ENCODE peak calls at places on chromosomes 12 and 14, in six cellular contexts. A is pancreas; I is ovary; G is lower lobe of right lung; K is neuronal stem cell; Y is CD8-positive, alpha-beta T cell. F is an unnamed sample.

GRCh38 chr14:57293851-57294837 is 25.4 kb downstream of the AP5M1 start:
- DNase-seq in A (no peak), I (no peak), G (no peak), K (no peak), Y (no peak), F (no peak)

GRCh38 chr12:101933866-101934514 is 56.6 kb downstream of the DRAM1 start:
- DNase-seq in A (no peak), I (no peak), G (no peak), K (no peak), Y (no peak), F (peak)

GRCh38 chr14:91009501-91010152 is 50.8 kb downstream of the RPS6KA5 start:
- DNase-seq in A (no peak), I (no peak), G (no peak), K (no peak), Y (no peak), F (no peak)

GRCh38 chr12:104827587-104827986 is 130.5 kb downstream of the SLC41A2 start:
- DNase-seq in A (no peak), I (no peak), G (no peak), K (no peak), Y (no peak), F (no peak)

GRCh38 chr14:90475298-90475697 is 78.5 kb downstream of the CALM1 start:
- DNase-seq in A (no peak), I (no peak), G (no peak), K (no peak), Y (no peak), F (no peak)

GRCh38 chr14:53890611-53891091 is 66.0 kb downstream of the BMP4 start:
- DNase-seq in A (no peak), I (no peak), G (no peak), K (peak), Y (no peak), F (no peak)

GRCh38 chr14:91892918-91893527 is 25.7 kb upstream of the TC2N start:
- DNase-seq in A (no peak), I (no peak), G (no peak), K (peak), Y (no peak), F (no peak)

GRCh38 chr12:41264281-41264680 is 76.2 kb downstream of the PDZRN4 start:
- DNase-seq in A (no peak), I (no peak), G (no peak), K (no peak), Y (no peak), F (no peak)

GRCh38 chr12:76299536-76300296 is 48.5 kb downstream of the BBS10 start:
- DNase-seq in A (no peak), I (no peak), G (no peak), K (no peak), Y (no peak), F (no peak)

GRCh38 chr14:73365727-73366126 is 92.6 kb downstream of the NUMB start:
- DNase-seq in A (peak), I (no peak), G (no peak), K (no peak), Y (no peak), F (no peak)

GRCh38 chr12:104309446-104309993 is 6.0 kb downstream of the EID3 start:
- DNase-seq in A (no peak), I (no peak), G (no peak), K (no peak), Y (no peak), F (no peak)

GRCh38 chr12:3049596-3050314 is 27.4 kb upstream of the TSPAN9 start:
- DNase-seq in A (no peak), I (no peak), G (no peak), K (no peak), Y (no peak), F (no peak)

GRCh38 chr12:115740586-115741155 is 536.8 kb downstream of the MED13L start:
- DNase-seq in A (no peak), I (no peak), G (no peak), K (no peak), Y (no peak), F (no peak)

GRCh38 chr12:31265722-31266121 is 60.2 kb downstream of the SINHCAF start:
- DNase-seq in A (no peak), I (no peak), G (no peak), K (no peak), Y (no peak), F (no peak)

GRCh38 chr12:52804029-52804428 is 8.1 kb upstream of the KRT3 start:
- DNase-seq in A (no peak), I (no peak), G (no peak), K (no peak), Y (no peak), F (no peak)

GRCh38 chr14:72558721-72559120 is 335.2 kb downstream of the DPF3 start:
- DNase-seq in A (no peak), I (no peak), G (no peak), K (no peak), Y (no peak), F (peak)

GRCh38 chr14:95490127-95490526 is 26.3 kb downstream of the SYNE3 start:
- DNase-seq in A (no peak), I (no peak), G (no peak), K (no peak), Y (no peak), F (no peak)

GRCh38 chr14:85576161-85576560 is 46.2 kb downstream of the FLRT2 start:
- DNase-seq in A (no peak), I (no peak), G (no peak), K (no peak), Y (no peak), F (no peak)

GRCh38 chr12:19794116-19794515 is 354.8 kb downstream of the AEBP2 start:
- DNase-seq in A (no peak), I (no peak), G (no peak), K (no peak), Y (no peak), F (no peak)

GRCh38 chr12:132804426-132804861 is 24.2 kb downstream of the GOLGA3 start:
- DNase-seq in A (no peak), I (no peak), G (no peak), K (no peak), Y (no peak), F (no peak)

GRCh38 chr12:82223421-82223820 is 134.8 kb downstream of the CCDC59 start:
- DNase-seq in A (no peak), I (no peak), G (no peak), K (no peak), Y (no peak), F (no peak)

GRCh38 chr14:30826070-30826469 is 48.3 kb upstream of the COCH start:
- DNase-seq in A (no peak), I (no peak), G (no peak), K (no peak), Y (no peak), F (no peak)

GRCh38 chr12:76226397-76226796 is 121.8 kb downstream of the BBS10 start:
- DNase-seq in A (no peak), I (no peak), G (no peak), K (no peak), Y (no peak), F (no peak)

GRCh38 chr12:84694111-84694510 is 218.5 kb downstream of the SLC6A15 start:
- DNase-seq in A (no peak), I (no peak), G (no peak), K (no peak), Y (no peak), F (no peak)

GRCh38 chr14:105864116-105864515 is 337.7 kb downstream of the TMEM121 start:
- DNase-seq in A (no peak), I (peak), G (no peak), K (no peak), Y (no peak), F (peak)

GRCh38 chr12:4273651-4274395 is at the start of gene CCND2:
- DNase-seq in A (peak), I (peak), G (peak), K (peak), Y (peak), F (peak)

GRCh38 chr12:116046039-116046438 is 231.5 kb downstream of the MED13L start:
- DNase-seq in A (no peak), I (no peak), G (no peak), K (no peak), Y (no peak), F (no peak)

GRCh38 chr14:93729993-93730392 is 58.3 kb downstream of the PRIMA1 start:
- DNase-seq in A (no peak), I (no peak), G (no peak), K (no peak), Y (no peak), F (no peak)

GRCh38 chr14:79057333-79057732 is 887.2 kb downstream of the NRXN3 start:
- DNase-seq in A (no peak), I (no peak), G (no peak), K (no peak), Y (no peak), F (no peak)

GRCh38 chr12:73935817-73936216 is 601.8 kb upstream of the ATXN7L3B start:
- DNase-seq in A (no peak), I (no peak), G (no peak), K (no peak), Y (no peak), F (no peak)

GRCh38 chr12:11875414-11875935 is 195.3 kb upstream of the BCL2L14 start:
- DNase-seq in A (no peak), I (no peak), G (no peak), K (no peak), Y (no peak), F (no peak)

GRCh38 chr12:130765186-130765659 is 49.1 kb upstream of the RIMBP2 start:
- DNase-seq in A (no peak), I (no peak), G (no peak), K (no peak), Y (no peak), F (no peak)

GRCh38 chr14:100879782-100880181 is 23.7 kb downstream of the RTL1 start:
- DNase-seq in A (no peak), I (no peak), G (peak), K (no peak), Y (no peak), F (no peak)

GRCh38 chr14:28761438-28762289 is 4.9 kb upstream of the FOXG1 start:
- DNase-seq in A (no peak), I (no peak), G (peak), K (no peak), Y (no peak), F (no peak)

GRCh38 chr12:124827588-124828184 is 36.0 kb downstream of the SCARB1 start:
- DNase-seq in A (no peak), I (no peak), G (no peak), K (no peak), Y (no peak), F (no peak)

GRCh38 chr12:127911289-127911688 is 355.7 kb upstream of the TMEM132C start:
- DNase-seq in A (no peak), I (no peak), G (no peak), K (no peak), Y (no peak), F (no peak)

GRCh38 chr12:93750056-93750455 is 72.9 kb downstream of the CRADD start:
- DNase-seq in A (no peak), I (no peak), G (no peak), K (no peak), Y (no peak), F (no peak)
- H3K4me3 ChIP-seq in A (no peak), I (no peak), G (no peak), K (no peak), Y (no peak), F (no peak)

GRCh38 chr12:94203796-94204195 is 55.4 kb downstream of the PLXNC1 start:
- DNase-seq in A (no peak), I (peak), G (no peak), K (no peak), Y (no peak), F (no peak)

GRCh38 chr12:94200695-94201094 is 52.3 kb downstream of the PLXNC1 start:
- DNase-seq in A (no peak), I (no peak), G (no peak), K (no peak), Y (no peak), F (no peak)

GRCh38 chr12:94204647-94205247 is 56.4 kb downstream of the PLXNC1 start:
- DNase-seq in A (no peak), I (no peak), G (no peak), K (no peak), Y (no peak), F (no peak)

GRCh38 chr12:94202245-94203180 is 54.1 kb downstream of the PLXNC1 start:
- DNase-seq in A (no peak), I (no peak), G (no peak), K (no peak), Y (no peak), F (no peak)

DNA sequence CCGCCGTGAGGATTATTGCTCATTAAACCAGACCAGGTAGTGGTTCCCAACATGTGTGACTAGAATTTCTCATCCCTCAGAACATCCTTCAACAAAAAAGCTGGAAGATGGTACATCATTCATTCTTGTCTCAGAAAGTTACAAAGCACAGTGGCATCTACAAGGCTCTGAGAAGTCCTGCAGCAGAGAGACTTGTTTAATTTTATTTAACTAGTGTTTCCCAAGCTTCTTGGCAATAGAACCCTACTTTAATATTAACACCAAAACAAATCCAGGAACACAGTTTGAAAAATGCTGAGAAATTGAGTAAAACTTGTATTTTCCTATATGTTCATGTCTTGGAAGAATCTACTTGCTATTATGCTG is 54.8 kb downstream of the PLXNC1 start:
- DNase-seq in A (no peak), I (no peak), G (no peak), K (no peak), Y (no peak), F (no peak)
- H3K4me3 ChIP-seq in A (no peak), I (no peak), G (no peak), K (no peak), Y (no peak), F (no peak)

GRCh38 chr12:14260011-14260993 is 105.2 kb upstream of the ATF7IP start:
- DNase-seq in A (peak), I (peak), G (peak), K (peak), Y (no peak), F (peak)
- H3K4me3 ChIP-seq in A (no peak), I (peak), G (peak), K (no peak), Y (no peak), F (peak)

GRCh38 chr12:56551070-56551469 is 29.4 kb downstream of the RBMS2 start:
- DNase-seq in A (no peak), I (no peak), G (no peak), K (no peak), Y (no peak), F (no peak)

GRCh38 chr12:56546680-56547079 is 25.1 kb downstream of the RBMS2 start:
- DNase-seq in A (no peak), I (no peak), G (no peak), K (no peak), Y (no peak), F (no peak)

GRCh38 chr12:56542164-56542563 is 20.5 kb downstream of the RBMS2 start:
- DNase-seq in A (no peak), I (no peak), G (no peak), K (no peak), Y (no peak), F (no peak)

GRCh38 chr12:56541610-56542009 is 20.0 kb downstream of the RBMS2 start:
- DNase-seq in A (no peak), I (no peak), G (no peak), K (no peak), Y (no peak), F (no peak)

GRCh38 chr12:56545023-56545604 is 23.5 kb downstream of the RBMS2 start:
- DNase-seq in A (no peak), I (no peak), G (no peak), K (no peak), Y (no peak), F (no peak)
- H3K4me3 ChIP-seq in A (no peak), I (no peak), G (no peak), K (no peak), Y (no peak), F (no peak)

DNA sequence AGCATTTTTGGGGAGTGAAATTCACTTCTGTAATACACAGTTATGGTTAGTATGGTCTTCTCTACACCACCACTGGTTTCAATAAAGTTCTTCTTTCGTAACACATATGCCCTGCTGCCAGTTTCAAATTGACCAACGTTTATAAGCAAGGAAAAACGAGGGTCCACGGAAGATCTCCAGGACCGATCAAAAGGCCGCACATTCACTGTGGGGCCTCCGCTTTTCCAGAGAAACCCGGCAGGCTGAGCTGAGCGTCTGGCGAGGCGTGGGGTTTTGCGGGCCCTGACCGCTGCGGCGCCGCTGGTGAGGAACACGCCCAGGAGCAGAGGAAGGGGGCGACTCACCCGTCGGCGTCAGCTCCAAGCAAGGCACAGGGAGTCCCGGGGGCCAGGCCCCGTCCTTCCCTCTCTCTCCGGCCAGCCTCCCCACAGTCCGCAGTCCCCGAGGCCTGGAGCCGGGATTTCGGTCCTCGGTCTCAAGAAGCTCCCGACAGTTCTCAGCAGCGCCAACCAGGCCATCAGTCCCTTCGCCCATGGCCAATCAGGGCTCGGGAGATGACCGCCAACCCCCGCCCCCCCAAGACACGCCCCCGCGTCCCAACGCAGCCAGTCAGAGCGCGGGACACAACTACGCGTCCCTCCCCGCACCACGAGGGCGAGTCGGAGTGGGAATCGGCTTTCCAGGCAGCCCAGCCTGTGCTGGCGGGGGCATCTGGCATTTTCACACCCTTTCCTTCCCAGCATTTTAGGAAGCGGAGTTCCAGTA is at the start of gene MTERF2:
- DNase-seq in A (peak), I (peak), G (peak), K (peak), Y (peak), F (peak)
- H3K4me3 ChIP-seq in A (peak), I (peak), G (peak), K (peak), Y (peak), F (peak)

GRCh38 chr12:10717410-10717809 is 5.7 kb downstream of the YBX3 start:
- DNase-seq in A (no peak), I (no peak), G (no peak), K (no peak), Y (no peak), F (no peak)
- H3K4me3 ChIP-seq in A (no peak), I (no peak), G (no peak), K (no peak), Y (no peak), F (no peak)

GRCh38 chr12:54018608-54018984 is 9.6 kb upstream of the HOXC6 start:
- DNase-seq in A (no peak), I (peak), G (no peak), K (no peak), Y (no peak), F (peak)
- H3K4me3 ChIP-seq in A (no peak), I (peak), G (peak), K (peak), Y (no peak), F (peak)

GRCh38 chr12:88572785-88573565 is 7.3 kb downstream of the KITLG start:
- DNase-seq in A (no peak), I (no peak), G (no peak), K (no peak), Y (no peak), F (no peak)

GRCh38 chr12:88571543-88571942 is 8.7 kb downstream of the KITLG start:
- DNase-seq in A (no peak), I (no peak), G (no peak), K (no peak), Y (no peak), F (no peak)

GRCh38 chr12:88575361-88575959 is 4.8 kb downstream of the KITLG start:
- DNase-seq in A (no peak), I (no peak), G (no peak), K (no peak), Y (no peak), F (no peak)

GRCh38 chr12:88577537-88577936 is 2.7 kb downstream of the KITLG start:
- DNase-seq in A (no peak), I (no peak), G (no peak), K (no peak), Y (no peak), F (no peak)

GRCh38 chr12:88574278-88574677 is 6.0 kb downstream of the KITLG start:
- DNase-seq in A (no peak), I (no peak), G (no peak), K (no peak), Y (no peak), F (no peak)
- H3K4me3 ChIP-seq in A (no peak), I (no peak), G (no peak), K (no peak), Y (no peak), F (no peak)

DNA sequence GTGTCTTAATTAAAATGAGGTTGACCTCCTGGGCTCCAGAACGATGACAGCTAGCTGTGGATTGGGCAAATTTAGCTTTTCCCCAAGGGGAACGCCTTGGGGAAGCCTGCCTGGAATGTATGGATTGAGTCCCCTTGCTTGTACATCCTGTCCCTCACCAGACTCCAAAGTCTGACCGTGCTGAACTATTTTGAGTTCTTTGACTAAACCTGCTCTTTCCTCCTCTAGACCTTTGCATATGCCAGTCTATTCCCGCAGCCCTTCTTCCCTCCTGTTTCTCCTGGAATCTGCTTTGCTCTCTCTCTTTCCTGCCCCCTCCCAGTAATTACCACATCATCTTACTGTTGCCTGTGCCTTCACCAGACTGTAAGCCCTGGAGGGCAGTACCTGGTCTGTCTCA is 11.5 kb upstream of the KDM2B start:
- DNase-seq in A (no peak), I (no peak), G (no peak), K (no peak), Y (no peak), F (no peak)
- H3K4me3 ChIP-seq in A (no peak), I (no peak), G (no peak), K (no peak), Y (no peak), F (no peak)

GRCh38 chr14:104583424-104584114 is 4.0 kb downstream of the C14orf180 start:
- DNase-seq in A (no peak), I (no peak), G (no peak), K (no peak), Y (no peak), F (no peak)

GRCh38 chr14:104582649-104583048 is 3.1 kb downstream of the C14orf180 start:
- DNase-seq in A (no peak), I (no peak), G (no peak), K (no peak), Y (no peak), F (peak)

GRCh38 chr14:104580961-104581360 is 1.4 kb downstream of the C14orf180 start:
- DNase-seq in A (peak), I (no peak), G (no peak), K (no peak), Y (no peak), F (peak)

GRCh38 chr14:104581521-104581920 is 2.0 kb downstream of the C14orf180 start:
- DNase-seq in A (no peak), I (no peak), G (no peak), K (no peak), Y (no peak), F (no peak)

DNA sequence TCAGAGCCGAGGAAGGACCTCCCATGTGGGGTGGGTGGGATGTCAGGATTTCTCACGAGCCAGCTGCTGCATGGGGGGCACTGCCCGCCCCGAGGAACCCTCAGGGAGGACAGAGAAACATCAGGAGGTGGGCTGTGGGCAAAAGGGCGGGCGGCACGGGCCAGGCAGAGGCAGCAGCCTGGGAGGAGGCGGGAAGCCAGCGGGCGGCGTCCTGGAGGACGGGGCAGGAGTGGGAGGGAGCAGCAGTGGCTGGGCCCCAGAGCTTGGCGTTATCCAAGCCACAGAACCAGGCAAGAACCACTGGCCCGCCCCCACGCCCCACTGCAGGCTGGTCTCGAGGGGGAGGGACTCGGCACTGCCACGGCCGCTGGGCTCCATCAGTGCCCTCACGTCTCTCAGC is 2.4 kb downstream of the C14orf180 start:
- DNase-seq in A (no peak), I (no peak), G (no peak), K (no peak), Y (no peak), F (peak)
- H3K4me3 ChIP-seq in A (no peak), I (no peak), G (no peak), K (no peak), Y (no peak), F (no peak)

F was measured in tibial artery.